ENCODE peak calls at places on chromosome 21, in eight cellular contexts. W, Z, D, F, U, J, L and B are unnamed samples.

GRCh38 chr21:34596561-34597271 is 18.2 kb downstream of the RCAN1 start:
- DNase-seq in W (no peak), Z (no peak), D (no peak), F (no peak), U (no peak), J (no peak), L (no peak), B (no peak)

GRCh38 chr21:35616090-35616489 is 444.2 kb downstream of the SETD4 start:
- DNase-seq in W (peak; percentile 15), Z (peak; percentile 82), D (no peak), F (peak; percentile 52), U (peak; percentile 3), J (no peak), L (no peak), B (no peak)

GRCh38 chr21:29939859-29940245 is at the start of gene GRIK1:
- DNase-seq in W (no peak), Z (peak; percentile 4), D (no peak), F (no peak), U (no peak), J (no peak), L (no peak), B (no peak)

GRCh38 chr21:34279285-34279684 is 84.5 kb upstream of the KCNE2 start:
- DNase-seq in W (no peak), Z (no peak), D (no peak), F (no peak), U (no peak), J (no peak), L (no peak), B (no peak)

GRCh38 chr21:26162081-26162480 is 8.5 kb downstream of the APP start:
- DNase-seq in W (no peak), Z (no peak), D (no peak), F (no peak), U (no peak), J (no peak), L (no peak), B (no peak)

GRCh38 chr21:29238967-29239289 is 59.8 kb upstream of the BACH1 start:
- DNase-seq in W (no peak), Z (peak; percentile 61), D (no peak), F (peak; percentile 47), U (no peak), J (no peak), L (no peak), B (no peak)

GRCh38 chr21:17610862-17611261 is 1.8 kb downstream of the BTG3 start:
- DNase-seq in W (no peak), Z (no peak), D (no peak), F (no peak), U (no peak), J (no peak), L (no peak), B (no peak)

GRCh38 chr21:17195965-17196364 is 316.9 kb upstream of the CXADR start:
- DNase-seq in W (no peak), Z (no peak), D (no peak), F (no peak), U (no peak), J (no peak), L (no peak), B (no peak)

GRCh38 chr21:14210738-14211137 is at the start of gene LIPI:
- DNase-seq in W (no peak), Z (no peak), D (no peak), F (no peak), U (no peak), J (no peak), L (no peak), B (no peak)

GRCh38 chr21:32131960-32132359 is 146.9 kb downstream of the MIS18A start:
- DNase-seq in W (no peak), Z (peak; percentile 24), D (no peak), F (no peak), U (no peak), J (no peak), L (peak; percentile 5), B (no peak)

GRCh38 chr21:25997788-25998611 is 172.6 kb downstream of the APP start:
- DNase-seq in W (peak; percentile 97), Z (peak; percentile 16), D (no peak), F (no peak), U (peak; percentile 65), J (no peak), L (no peak), B (no peak)

GRCh38 chr21:46515109-46515508 is 56.4 kb downstream of the DIP2A start:
- DNase-seq in W (no peak), Z (peak; percentile 59), D (no peak), F (no peak), U (no peak), J (no peak), L (no peak), B (no peak)

GRCh38 chr21:37871121-37871862 is 45.0 kb downstream of the KCNJ6 start:
- DNase-seq in W (no peak), Z (peak; percentile 94), D (no peak), F (peak; percentile 89), U (no peak), J (no peak), L (no peak), B (no peak)

GRCh38 chr21:23401278-23401677 is 2206.0 kb downstream of the MRPL39 start:
- DNase-seq in W (peak; percentile 30), Z (no peak), D (no peak), F (no peak), U (no peak), J (no peak), L (no peak), B (no peak)

GRCh38 chr21:44820851-44821250 is 3.0 kb upstream of the SUMO3 start:
- DNase-seq in W (no peak), Z (peak; percentile 74), D (no peak), F (peak; percentile 64), U (no peak), J (no peak), L (no peak), B (no peak)

GRCh38 chr21:35508389-35508888 is 459.3 kb upstream of the RUNX1 start:
- DNase-seq in W (no peak), Z (peak; percentile 92), D (no peak), F (peak; percentile 97), U (peak; percentile 58), J (no peak), L (peak; percentile 16), B (no peak)

GRCh38 chr21:30710499-30710898 is 8.1 kb downstream of the KRTAP21-3 start:
- DNase-seq in W (no peak), Z (no peak), D (no peak), F (no peak), U (no peak), J (no peak), L (no peak), B (no peak)

GRCh38 chr21:19321688-19322087 is 918.1 kb upstream of the TMPRSS15 start:
- DNase-seq in W (no peak), Z (no peak), D (no peak), F (no peak), U (no peak), J (no peak), L (no peak), B (no peak)

GRCh38 chr21:31397515-31397926 is 53.5 kb upstream of the TIAM1 start:
- DNase-seq in W (no peak), Z (no peak), D (no peak), F (no peak), U (no peak), J (no peak), L (no peak), B (no peak)

GRCh38 chr21:46482846-46483231 is 24.1 kb downstream of the DIP2A start:
- DNase-seq in W (no peak), Z (no peak), D (no peak), F (no peak), U (no peak), J (no peak), L (no peak), B (no peak)

GRCh38 chr21:31299291-31300147 is 44.5 kb downstream of the TIAM1 start:
- DNase-seq in W (no peak), Z (no peak), D (no peak), F (no peak), U (no peak), J (peak; percentile 3), L (no peak), B (no peak)

GRCh38 chr21:14877581-14878228 is 187.1 kb downstream of the NRIP1 start:
- DNase-seq in W (no peak), Z (peak; percentile 64), D (no peak), F (no peak), U (no peak), J (no peak), L (peak; percentile 75), B (no peak)

GRCh38 chr21:45536301-45537081 is 5.7 kb downstream of the SLC19A1 start:
- DNase-seq in W (no peak), Z (no peak), D (no peak), F (no peak), U (no peak), J (no peak), L (no peak), B (no peak)

GRCh38 chr21:16007933-16008332 is 278.2 kb downstream of the USP25 start:
- DNase-seq in W (no peak), Z (no peak), D (no peak), F (peak; percentile 18), U (no peak), J (no peak), L (no peak), B (no peak)

GRCh38 chr21:46218906-46219590 is 9.5 kb downstream of the LSS start:
- DNase-seq in W (no peak), Z (no peak), D (no peak), F (no peak), U (no peak), J (no peak), L (no peak), B (no peak)

GRCh38 chr21:45082715-45083114 is 8.3 kb downstream of the ADARB1 start:
- DNase-seq in W (no peak), Z (no peak), D (no peak), F (no peak), U (no peak), J (no peak), L (no peak), B (no peak)

GRCh38 chr21:33116669-33117267 is 46.8 kb downstream of the OLIG1 start:
- DNase-seq in W (no peak), Z (no peak), D (no peak), F (no peak), U (no peak), J (no peak), L (no peak), B (no peak)

GRCh38 chr21:29625990-29626389 is 313.8 kb downstream of the GRIK1 start:
- DNase-seq in W (no peak), Z (no peak), D (no peak), F (no peak), U (no peak), J (no peak), L (no peak), B (no peak)

GRCh38 chr21:29114765-29115164 is 15.7 kb upstream of the MAP3K7CL start:
- DNase-seq in W (no peak), Z (peak; percentile 64), D (no peak), F (peak; percentile 73), U (peak; percentile 21), J (no peak), L (peak; percentile 82), B (no peak)

GRCh38 chr21:31500071-31500470 is 156.0 kb upstream of the TIAM1 start:
- DNase-seq in W (no peak), Z (no peak), D (no peak), F (no peak), U (no peak), J (no peak), L (no peak), B (no peak)

GRCh38 chr21:42515708-42516502 is 2.3 kb downstream of the SLC37A1 start:
- DNase-seq in W (no peak), Z (no peak), D (no peak), F (no peak), U (peak; percentile 48), J (no peak), L (peak; percentile 67), B (no peak)

GRCh38 chr21:29718081-29718815 is 221.5 kb downstream of the GRIK1 start:
- DNase-seq in W (peak; percentile 95), Z (peak; percentile 94), D (no peak), F (peak; percentile 47), U (no peak), J (no peak), L (no peak), B (no peak)

GRCh38 chr21:38221594-38221993 is 35.2 kb upstream of the KCNJ15 start:
- DNase-seq in W (no peak), Z (peak; percentile 82), D (no peak), F (peak; percentile 55), U (no peak), J (peak; percentile 14), L (no peak), B (no peak)